ENCODE peak calls at places on chromosomes 5 and 9, in nine cellular contexts. G is NB4, H is upper lobe of right lung, O is Peyer's patch, U is Karpas-422, B is hepatocyte, I is right lobe of liver, T is uterus, P is ascending aorta. V is an unnamed sample.

GRCh38 chr5:153658151-153658550 is 167.7 kb downstream of the GRIA1 start:
- DNase-seq in B (no peak), O (no peak), U (no peak), G (no peak), T (no peak), I (no peak), P (no peak), H (no peak), V (no peak)

GRCh38 chr9:121201045-121201737 is 478 bp downstream of the RAB14 start:
- DNase-seq in B (peak), U (peak), O (peak), T (no peak), I (peak), G (peak), H (peak), P (peak), V (peak)

GRCh38 chr9:70802206-70802605 is 319.2 kb downstream of the TRPM3 start:
- DNase-seq in P (no peak), T (no peak), H (no peak), I (no peak), G (no peak), B (no peak), O (no peak), U (peak), V (no peak)

GRCh38 chr9:90998573-90998972 is 197.0 kb downstream of the SYK start:
- DNase-seq in I (no peak), U (no peak), B (no peak), O (no peak), H (no peak), G (no peak), T (no peak), P (no peak), V (no peak)

GRCh38 chr5:36899860-36900259 is 23.3 kb downstream of the NIPBL start:
- DNase-seq in U (no peak), B (no peak), H (no peak), I (no peak), T (no peak), G (no peak), O (no peak), P (no peak), V (no peak)

GRCh38 chr9:130290353-130291181 is 25.0 kb downstream of the HMCN2 start:
- DNase-seq in G (no peak), P (no peak), O (peak), T (peak), H (no peak), I (no peak), U (no peak), B (no peak), V (no peak)

GRCh38 chr5:150255659-150256415 is 33.7 kb downstream of the CAMK2A start:
- DNase-seq in P (no peak), G (no peak), U (peak), T (no peak), B (peak), H (no peak), O (no peak), I (no peak), V (peak)

GRCh38 chr5:14686517-14686916 is 22.0 kb downstream of the OTULIN start:
- DNase-seq in U (no peak), H (no peak), I (no peak), G (no peak), B (no peak), T (no peak), P (no peak), O (no peak), V (no peak)

GRCh38 chr9:71857159-71857558 is 53.8 kb downstream of the ABHD17B start:
- DNase-seq in U (no peak), O (no peak), H (no peak), I (no peak), G (no peak), T (no peak), B (no peak), P (no peak), V (no peak)

GRCh38 chr9:91247278-91247677 is 114.4 kb downstream of the AUH start:
- DNase-seq in P (no peak), G (no peak), O (no peak), H (no peak), U (no peak), T (no peak), B (no peak), I (no peak), V (no peak)

GRCh38 chr9:124340219-124341069 is 74.8 kb downstream of the PSMB7 start:
- DNase-seq in H (no peak), U (no peak), P (no peak), B (no peak), O (no peak), T (no peak), G (no peak), I (peak), V (peak)

GRCh38 chr9:116901260-116901659 is 214.2 kb downstream of the TRIM32 start:
- DNase-seq in I (no peak), P (no peak), G (no peak), T (no peak), O (no peak), B (no peak), H (no peak), U (peak), V (no peak)

GRCh38 chr5:2741946-2742345 is 9.5 kb downstream of the IRX2 start:
- DNase-seq in U (no peak), G (no peak), H (no peak), I (no peak), B (no peak), P (no peak), O (no peak), T (no peak), V (no peak)

GRCh38 chr5:150946351-150946905 is 41.6 kb upstream of the ZNF300 start:
- DNase-seq in H (peak), O (peak), G (no peak), T (peak), B (no peak), P (peak), U (no peak), I (peak), V (no peak)

GRCh38 chr5:169288066-169288753 is 12.7 kb downstream of the SLIT3 start:
- DNase-seq in O (no peak), U (no peak), I (no peak), T (no peak), H (no peak), B (no peak), G (no peak), P (no peak), V (no peak)

GRCh38 chr5:67149057-67149634 is 47.5 kb downstream of the CD180 start:
- DNase-seq in I (no peak), H (no peak), B (no peak), G (no peak), O (no peak), P (no peak), U (no peak), T (no peak), V (no peak)
- H3K4me3 ChIP-seq in I (no peak), H (no peak), B (no peak), G (no peak), O (no peak), P (no peak), U (no peak), T (no peak), V (no peak)

DNA sequence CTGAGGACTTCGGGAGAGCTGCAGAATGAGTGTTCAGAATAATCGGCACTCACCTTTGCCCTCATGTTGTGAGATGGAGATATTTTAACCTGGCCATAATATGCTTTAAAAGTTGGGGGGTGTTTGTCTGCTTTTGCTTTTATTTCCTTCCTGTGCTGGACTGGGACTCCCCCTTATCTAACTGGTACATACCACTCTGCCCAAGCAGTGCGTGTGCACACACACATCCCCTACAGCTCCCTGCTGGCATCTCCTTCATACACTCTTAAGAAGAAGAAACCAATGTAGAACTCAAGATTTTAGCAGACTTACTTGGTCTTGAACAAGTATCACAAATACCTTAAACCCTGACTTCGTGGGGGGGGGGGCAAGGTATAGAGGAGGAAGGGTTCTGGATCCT is 146.2 kb upstream of the DMRT1 start:
- DNase-seq in H (no peak), O (no peak), P (no peak), B (no peak), I (no peak), U (no peak), T (no peak), G (no peak), V (no peak)
- H3K4me3 ChIP-seq in H (no peak), O (no peak), P (peak), B (no peak), I (no peak), U (no peak), T (no peak), G (no peak), V (no peak)

GRCh38 chr9:133961226-133962165 is 30.6 kb downstream of the VAV2 start:
- DNase-seq in H (no peak), B (no peak), G (no peak), T (no peak), U (peak), P (no peak), I (peak), O (no peak), V (no peak)
- H3K4me3 ChIP-seq in H (no peak), B (no peak), G (no peak), T (no peak), U (peak), P (no peak), I (no peak), O (no peak), V (no peak)

GRCh38 chr9:63817622-63818518 is 1467.1 kb downstream of the FOXD4L5 start:
- DNase-seq in B (peak), P (peak), G (peak), H (peak), T (peak), O (peak), U (peak), I (peak), V (peak)
- H3K4me3 ChIP-seq in B (no peak), P (no peak), G (no peak), H (peak), T (no peak), O (peak), U (peak), I (no peak), V (peak)

GRCh38 chr9:97500765-97501176 is 695 bp upstream of the TMOD1 start:
- DNase-seq in T (no peak), O (no peak), B (no peak), I (no peak), U (no peak), G (no peak), P (no peak), H (no peak), V (no peak)
- H3K4me3 ChIP-seq in T (peak), O (peak), B (peak), I (peak), U (peak), G (no peak), P (peak), H (peak), V (peak)

GRCh38 chr9:110148868-110149267 is 59.1 kb downstream of the C9orf152 start:
- DNase-seq in T (no peak), H (no peak), I (no peak), O (no peak), U (no peak), G (no peak), P (no peak), B (no peak), V (no peak)

GRCh38 chr9:110153431-110153830 is 54.5 kb downstream of the C9orf152 start:
- DNase-seq in H (no peak), I (no peak), P (no peak), U (no peak), B (no peak), T (no peak), O (no peak), G (peak), V (no peak)

GRCh38 chr9:110155744-110156143 is 52.2 kb downstream of the C9orf152 start:
- DNase-seq in O (no peak), T (no peak), H (no peak), U (no peak), G (no peak), B (no peak), P (no peak), I (no peak), V (no peak)

GRCh38 chr9:110156416-110156815 is 51.5 kb downstream of the C9orf152 start:
- DNase-seq in U (no peak), I (no peak), P (no peak), H (no peak), T (no peak), O (no peak), G (no peak), B (no peak), V (no peak)

GRCh38 chr9:110152704-110153374 is 55.1 kb downstream of the C9orf152 start:
- DNase-seq in H (no peak), T (no peak), U (peak), P (no peak), B (peak), I (no peak), G (peak), O (no peak), V (peak)
- H3K4me3 ChIP-seq in H (no peak), T (no peak), U (no peak), P (no peak), B (no peak), I (no peak), G (no peak), O (no peak), V (no peak)

DNA sequence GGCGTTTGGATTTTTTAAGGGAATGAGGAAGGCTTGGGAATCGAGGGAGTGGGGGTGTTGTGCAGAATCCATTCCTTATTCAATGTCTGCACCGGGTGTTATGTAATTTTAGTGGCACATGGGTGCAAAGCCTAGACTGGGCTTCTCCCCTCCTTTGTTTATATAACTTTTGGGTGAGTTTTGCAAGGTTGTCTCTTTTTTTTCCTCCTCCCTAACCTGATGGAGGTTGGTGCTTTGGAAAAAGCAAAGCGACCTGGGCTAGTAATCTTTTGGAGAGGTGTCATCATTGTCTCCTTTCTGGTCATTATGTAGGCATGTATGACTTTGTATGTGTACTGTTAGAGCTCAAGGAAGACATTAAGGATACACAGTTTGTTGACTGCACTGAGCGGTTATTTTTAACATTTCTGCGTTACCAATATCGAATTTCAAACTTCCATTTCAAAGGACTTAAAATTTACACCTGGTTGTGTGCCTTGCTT is 3.1 kb downstream of the SMARCA2 start:
- DNase-seq in T (no peak), U (peak), O (no peak), P (no peak), I (no peak), G (no peak), H (no peak), B (no peak), V (no peak)
- H3K4me3 ChIP-seq in T (peak), U (peak), O (peak), P (peak), I (peak), G (peak), H (peak), B (peak), V (peak)